ENCODE peak calls at places on chromosomes 1 and 21, in four cellular contexts. R is CD8-positive, alpha-beta T cell; H is lung; D is psoas muscle. F is an unnamed sample.

GRCh38 chr1:232440325-232441059 is 189.4 kb downstream of the SIPA1L2 start:
- DNase-seq in R (no peak), H (no peak), D (no peak), F (no peak)

GRCh38 chr1:160797861-160798273 is 1.9 kb downstream of the LY9 start:
- DNase-seq in D (no peak), H (peak; percentile 15), R (peak; percentile 46), F (no peak)

GRCh38 chr1:53349968-53350852 is 22.3 kb upstream of the LRP8 start:
- DNase-seq in D (no peak), R (no peak), H (no peak), F (no peak)

GRCh38 chr1:81758213-81758612 is 42.5 kb upstream of the ADGRL2 start:
- DNase-seq in H (no peak), D (no peak), R (no peak), F (no peak)

GRCh38 chr1:44805311-44806024 is 1.7 kb downstream of the DYNLT4 start:
- DNase-seq in D (peak; percentile 38), R (no peak), H (no peak), F (peak; percentile 48)

GRCh38 chr1:173798078-173798477 is 26.4 kb upstream of the DARS2 start:
- DNase-seq in H (no peak), R (no peak), D (no peak), F (no peak)

GRCh38 chr1:68433386-68433785 is 16.4 kb downstream of the RPE65 start:
- DNase-seq in D (no peak), H (no peak), R (no peak), F (no peak)

GRCh38 chr1:98422821-98423220 is 238.7 kb upstream of the SNX7 start:
- DNase-seq in R (no peak), D (no peak), H (no peak), F (no peak)

GRCh38 chr1:184664042-184664659 is 90.5 kb downstream of the EDEM3 start:
- DNase-seq in D (peak; percentile 90), H (peak; percentile 66), R (no peak), F (peak; percentile 93)

GRCh38 chr1:87044840-87045239 is 130.4 kb downstream of the HS2ST1 start:
- DNase-seq in D (no peak), H (no peak), R (peak; percentile 9), F (no peak)

GRCh38 chr21:28516996-28517592 is 475.6 kb downstream of the LTN1 start:
- DNase-seq in H (peak; percentile 39), R (peak; percentile 26), D (peak; percentile 69), F (peak; percentile 52)

DNA sequence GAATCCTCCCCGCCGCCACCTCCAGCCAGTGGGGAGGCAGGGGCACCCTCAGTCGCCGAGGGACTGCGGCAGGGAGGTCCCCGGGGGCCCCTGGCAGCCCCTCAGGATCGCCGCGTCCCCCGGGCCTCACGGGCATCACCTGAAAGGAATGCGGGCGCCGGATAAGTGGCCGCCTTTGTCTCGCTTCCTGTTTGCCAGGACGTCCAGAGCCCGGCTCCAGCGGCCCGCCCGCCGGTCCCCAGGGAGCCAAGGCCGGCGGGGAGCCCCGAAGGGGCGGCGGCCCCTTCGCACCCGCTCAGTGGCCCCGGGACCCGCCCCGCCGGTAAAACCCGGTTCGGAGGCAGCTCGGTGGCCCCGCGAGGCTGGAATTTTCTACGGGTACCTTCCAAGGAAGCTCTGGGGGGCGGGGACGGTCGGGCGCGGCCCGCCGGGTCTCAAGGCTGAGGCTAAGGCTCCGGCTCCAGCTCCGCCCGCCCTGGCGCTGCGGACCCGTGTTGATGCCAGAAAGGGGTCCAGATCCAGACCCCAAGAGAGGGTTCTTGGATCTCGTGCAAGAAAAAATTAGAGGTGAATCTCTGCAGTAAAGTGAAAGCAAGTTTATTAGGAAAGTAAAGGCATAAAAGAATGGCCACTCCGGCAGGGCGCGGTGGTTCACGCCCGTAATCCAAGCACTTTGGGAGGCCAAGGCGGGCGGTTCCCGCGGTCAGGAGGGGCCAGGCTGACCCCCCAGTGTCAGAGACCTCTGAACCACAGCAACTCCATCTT is 12.6 kb downstream of the TINAGL1 start:
- DNase-seq in D (peak; percentile 73), H (no peak), R (no peak), F (peak; percentile 88)
- H3K4me3 ChIP-seq in D (peak overlapping the region; percentile 57), H (no peak overlapping the region), R (no peak overlapping the region), F (peak overlapping the region; percentile 32)

DNA sequence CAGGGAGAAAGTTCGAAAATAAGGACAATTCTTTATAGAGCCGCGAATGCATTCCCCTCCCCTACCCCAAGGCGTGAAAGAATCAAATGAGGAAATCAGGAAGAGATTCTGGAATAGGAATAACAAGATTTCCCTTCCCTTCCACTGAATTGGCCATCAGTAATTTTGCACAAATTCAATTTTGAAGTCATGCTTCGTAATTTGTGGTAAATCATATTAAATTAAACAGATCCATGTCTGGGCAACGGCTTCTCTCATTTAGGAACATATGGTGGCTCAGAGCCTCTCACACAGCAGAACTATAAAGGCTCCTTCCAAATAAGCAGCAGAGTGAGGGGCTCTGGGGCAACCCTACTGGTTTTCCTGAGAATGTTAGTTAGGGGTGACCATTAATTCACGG is 152.9 kb downstream of the CLIC6 start:
- DNase-seq in D (no peak), R (no peak), H (no peak), F (no peak)
- H3K36me3 ChIP-seq in D (peaks cover 85% of the 10 kb centered on the region), R (peaks cover 16% of the 10 kb centered on the region), H (peaks cover 28% of the 10 kb centered on the region), F (no peaks in the 10 kb centered on the region)

GRCh38 chr1:918843-919242 is 4.9 kb upstream of the SAMD11 start:
- DNase-seq in H (no peak), R (no peak), D (no peak), F (no peak)

GRCh38 chr1:919271-919872 is 4.4 kb upstream of the SAMD11 start:
- DNase-seq in H (no peak), R (no peak), D (peak; percentile 52), F (no peak)

GRCh38 chr1:920506-920905 is 3.2 kb upstream of the SAMD11 start:
- DNase-seq in D (no peak), R (no peak), H (no peak), F (no peak)

GRCh38 chr1:921011-921837 is 2.5 kb upstream of the SAMD11 start:
- DNase-seq in D (peak; percentile 85), R (no peak), H (no peak), F (peak; percentile 98)

GRCh38 chr1:920008-920407 is 3.7 kb upstream of the SAMD11 start:
- DNase-seq in H (no peak), D (peak; percentile 44), R (no peak), F (no peak)
- H3K27me3 ChIP-seq in H (no peaks in the 10 kb centered on the region), D (no peaks in the 10 kb centered on the region), R (peaks cover 33% of the 10 kb centered on the region), F (peaks cover 76% of the 10 kb centered on the region)

GRCh38 chr21:32813265-32813903 is 41.8 kb upstream of the PAXBP1 start:
- DNase-seq in R (no peak), D (no peak), H (no peak), F (peak; percentile 41)
- H3K4me3 ChIP-seq in R (no peak overlapping the region), D (no peak overlapping the region), H (no peak overlapping the region), F (no peak overlapping the region)